ENCODE peak calls at places on chromosome 18, in four cellular contexts. V is adrenal gland, Y is WERI-Rb-1, I is body of pancreas. Z is an unnamed sample.

GRCh38 chr18:56065101-56065500 is 477.1 kb upstream of the TCF4 start:
- DNase-seq in V (no peak), Y (no peak), I (no peak), Z (no peak)

GRCh38 chr18:55290898-55291297 is 297.1 kb downstream of the TCF4 start:
- DNase-seq in V (no peak), Y (no peak), I (no peak), Z (peak)

GRCh38 chr18:70292628-70293027 is 3.8 kb downstream of the SOCS6 start:
- DNase-seq in V (no peak), Y (no peak), I (no peak), Z (no peak)

GRCh38 chr18:75517286-75517685 is 89.8 kb upstream of the SMIM21 start:
- DNase-seq in V (no peak), Y (no peak), I (no peak), Z (no peak)

GRCh38 chr18:906416-907170 is 1.9 kb downstream of the ADCYAP1 start:
- DNase-seq in V (no peak), Y (peak), I (no peak), Z (peak)

GRCh38 chr18:2540575-2540974 is 30.7 kb downstream of the METTL4 start:
- DNase-seq in V (no peak), Y (no peak), I (no peak), Z (peak)

GRCh38 chr18:75211002-75211621 is 515 bp downstream of the TSHZ1 start:
- DNase-seq in V (peak), Y (no peak), I (no peak), Z (peak)

GRCh38 chr18:77209587-77209986 is 40.1 kb upstream of the GALR1 start:
- DNase-seq in V (no peak), Y (no peak), I (no peak), Z (peak)

GRCh38 chr18:27240383-27240782 is 55.3 kb upstream of the CHST9 start:
- DNase-seq in V (no peak), Y (no peak), I (no peak), Z (no peak)

GRCh38 chr18:52409732-52410131 is 69.7 kb downstream of the DCC start:
- DNase-seq in V (no peak), Y (no peak), I (no peak), Z (no peak)

GRCh38 chr18:702957-703659 is 9.3 kb downstream of the ENOSF1 start:
- DNase-seq in V (no peak), Y (no peak), I (no peak), Z (peak)

GRCh38 chr18:63292844-63293683 is 26.5 kb downstream of the BCL2 start:
- DNase-seq in V (no peak), Y (no peak), I (no peak), Z (no peak)

GRCh38 chr18:79873449-79874110 is 75.8 kb downstream of the KCNG2 start:
- DNase-seq in V (no peak), Y (peak), I (no peak), Z (no peak)

GRCh38 chr18:26304511-26304910 is 78.3 kb downstream of the TAF4B start:
- DNase-seq in V (no peak), Y (no peak), I (no peak), Z (no peak)

GRCh38 chr18:62334110-62334509 is 9.0 kb downstream of the TNFRSF11A start:
- DNase-seq in V (no peak), Y (no peak), I (no peak), Z (no peak)

GRCh38 chr18:47380153-47380552 is 128.7 kb upstream of the SKOR2 start:
- DNase-seq in V (no peak), Y (no peak), I (no peak), Z (no peak)

GRCh38 chr18:22169011-22169888 is at the start of gene GATA6:
- DNase-seq in V (peak), Y (peak), I (peak), Z (peak)

GRCh38 chr18:36831139-36831538 is 2.2 kb downstream of the KIAA1328 start:
- DNase-seq in V (no peak), Y (no peak), I (no peak), Z (no peak)

GRCh38 chr18:28412521-28412920 is 235.6 kb upstream of the CDH2 start:
- DNase-seq in V (no peak), Y (no peak), I (no peak), Z (no peak)

GRCh38 chr18:35117372-35117771 is 76.2 kb downstream of the MAPRE2 start:
- DNase-seq in V (no peak), Y (no peak), I (no peak), Z (no peak)

GRCh38 chr18:63799164-63799563 is 23.9 kb downstream of the SERPINB7 start:
- DNase-seq in V (no peak), Y (no peak), I (no peak), Z (peak)

GRCh38 chr18:68822926-68823325 is 25.0 kb downstream of the CCDC102B start:
- DNase-seq in V (no peak), Y (no peak), I (no peak), Z (no peak)

GRCh38 chr18:63063171-63063570 is 256.4 kb downstream of the BCL2 start:
- DNase-seq in V (no peak), Y (no peak), I (no peak), Z (peak)

GRCh38 chr18:41940506-41941215 is 14.4 kb upstream of the PIK3C3 start:
- DNase-seq in V (no peak), Y (no peak), I (no peak), Z (peak)

GRCh38 chr18:51168031-51168742 is 29.3 kb downstream of the MEX3C start:
- DNase-seq in V (no peak), Y (no peak), I (no peak), Z (peak)

GRCh38 chr18:69636529-69637301 is 236.0 kb downstream of the DOK6 start:
- DNase-seq in V (no peak), Y (peak), I (no peak), Z (peak)

GRCh38 chr18:48820483-48821250 is 130.1 kb downstream of the SMAD7 start:
- DNase-seq in V (peak), Y (peak), I (peak), Z (no peak)

GRCh38 chr18:63073481-63073880 is 246.1 kb downstream of the BCL2 start:
- DNase-seq in V (no peak), Y (no peak), I (no peak), Z (no peak)

GRCh38 chr18:77300579-77300978 is 50.9 kb downstream of the GALR1 start:
- DNase-seq in V (no peak), Y (no peak), I (peak), Z (no peak)

GRCh38 chr18:49766646-49767045 is 46.7 kb downstream of the ACAA2 start:
- DNase-seq in V (no peak), Y (no peak), I (no peak), Z (no peak)

GRCh38 chr18:641224-641623 is 16.2 kb upstream of the TYMS start:
- DNase-seq in V (no peak), Y (no peak), I (no peak), Z (no peak)

GRCh38 chr18:48869591-48869990 is 81.2 kb downstream of the SMAD7 start:
- DNase-seq in V (no peak), Y (no peak), I (no peak), Z (no peak)

DNA sequence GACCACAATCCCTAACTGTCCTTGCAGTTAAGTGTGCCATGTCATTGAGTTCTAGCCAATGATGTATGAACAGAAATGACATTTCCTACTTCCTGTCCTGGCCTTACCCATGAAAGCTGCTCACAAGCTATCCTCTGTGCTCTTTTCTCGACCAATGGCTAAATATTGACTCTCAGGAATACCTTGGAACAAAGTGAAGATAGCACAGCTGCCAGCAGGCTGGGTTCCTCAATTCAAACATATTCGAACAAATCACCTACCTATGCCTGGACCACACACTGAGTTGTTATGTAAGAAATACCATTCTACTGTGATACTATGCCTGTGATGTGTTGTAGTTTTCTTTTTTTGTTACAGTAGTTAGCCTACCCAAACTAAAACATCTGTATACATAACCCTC is 65.1 kb downstream of the GAREM1 start:
- DNase-seq in V (no peak), Y (no peak), I (no peak), Z (no peak)
- H3K4me3 ChIP-seq in V (no peak), Y (no peak), I (no peak), Z (no peak)

DNA sequence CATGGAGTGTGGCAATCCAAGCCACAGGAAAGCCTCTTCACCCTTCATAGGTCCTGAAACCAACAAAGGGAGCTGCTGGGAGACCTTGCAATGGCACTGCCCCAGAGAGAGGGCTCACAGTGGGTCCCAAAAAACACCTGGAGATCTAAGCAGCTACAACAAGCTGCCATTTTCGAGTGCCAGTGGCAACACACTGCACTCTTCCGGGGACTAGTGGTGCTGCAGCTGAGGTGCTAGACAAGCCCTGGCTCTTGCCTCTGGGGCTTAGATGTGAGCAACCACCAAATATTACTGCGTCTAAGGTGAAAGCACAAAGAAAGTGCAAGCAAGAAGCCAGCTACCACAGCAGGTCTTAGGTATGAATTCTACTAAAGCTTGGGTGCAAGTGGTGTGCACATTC is 192.9 kb downstream of the NOL4 start:
- DNase-seq in V (no peak), Y (no peak), I (peak), Z (no peak)
- TF ChIP-seq CTCF in V (no peak), Y (peak), I (no peak), Z (no peak)

DNA sequence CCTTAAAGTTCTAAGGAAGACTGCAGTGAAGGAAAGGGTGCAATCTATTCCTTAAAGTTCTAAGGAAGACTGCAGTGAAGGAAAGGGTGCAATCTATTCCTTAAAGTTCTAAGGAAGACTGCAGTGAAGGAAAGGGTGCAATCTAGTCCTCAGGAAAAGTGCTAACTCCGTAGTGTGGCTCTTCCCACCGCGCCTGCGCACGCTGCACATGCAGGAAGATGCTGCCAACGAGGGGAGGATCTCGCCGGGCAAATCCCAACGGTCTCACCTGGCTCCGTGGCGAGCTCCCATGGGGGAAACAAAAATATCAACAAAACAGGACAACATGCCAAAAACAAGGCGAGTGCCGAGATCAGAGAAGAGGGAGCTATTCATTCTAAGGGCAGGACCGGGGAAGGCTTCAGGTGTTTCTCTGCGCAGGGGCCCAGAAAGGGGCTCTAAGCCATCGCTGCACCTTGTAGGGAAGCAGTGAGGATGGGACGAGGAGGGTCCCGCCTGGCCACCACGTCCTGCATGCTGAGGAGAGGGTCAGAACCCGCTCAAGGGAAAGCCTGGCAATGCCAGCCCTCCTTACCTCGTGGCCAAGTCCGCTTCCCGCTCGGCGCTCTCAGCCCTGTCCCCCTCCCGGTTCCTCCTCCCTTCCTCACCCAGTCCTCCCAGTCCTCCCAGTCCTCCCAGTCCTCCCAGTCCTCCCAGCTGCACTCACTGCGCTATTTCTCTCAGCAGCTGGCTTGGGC is 24.5 kb downstream of the TIMM21 start:
- DNase-seq in V (no peak), Y (no peak), I (no peak), Z (no peak)
- H3K4me3 ChIP-seq in V (no peak), Y (no peak), I (no peak), Z (no peak)

GRCh38 chr18:6004683-6005082 is 109.4 kb upstream of the TMEM200C start:
- DNase-seq in V (no peak), Y (no peak), I (no peak), Z (no peak)
- TF ChIP-seq CTCF in V (no peak), Y (no peak), I (no peak), Z (no peak)

GRCh38 chr18:59821983-59822382 is 77.8 kb upstream of the PMAIP1 start:
- DNase-seq in V (no peak), Y (no peak), I (no peak), Z (peak)

GRCh38 chr18:59822612-59823275 is 77.1 kb upstream of the PMAIP1 start:
- DNase-seq in V (no peak), Y (no peak), I (no peak), Z (no peak)

GRCh38 chr18:59820663-59821062 is 79.1 kb upstream of the PMAIP1 start:
- DNase-seq in V (no peak), Y (no peak), I (no peak), Z (no peak)

GRCh38 chr18:59818769-59819168 is 81.0 kb upstream of the PMAIP1 start:
- DNase-seq in V (no peak), Y (no peak), I (no peak), Z (no peak)

DNA sequence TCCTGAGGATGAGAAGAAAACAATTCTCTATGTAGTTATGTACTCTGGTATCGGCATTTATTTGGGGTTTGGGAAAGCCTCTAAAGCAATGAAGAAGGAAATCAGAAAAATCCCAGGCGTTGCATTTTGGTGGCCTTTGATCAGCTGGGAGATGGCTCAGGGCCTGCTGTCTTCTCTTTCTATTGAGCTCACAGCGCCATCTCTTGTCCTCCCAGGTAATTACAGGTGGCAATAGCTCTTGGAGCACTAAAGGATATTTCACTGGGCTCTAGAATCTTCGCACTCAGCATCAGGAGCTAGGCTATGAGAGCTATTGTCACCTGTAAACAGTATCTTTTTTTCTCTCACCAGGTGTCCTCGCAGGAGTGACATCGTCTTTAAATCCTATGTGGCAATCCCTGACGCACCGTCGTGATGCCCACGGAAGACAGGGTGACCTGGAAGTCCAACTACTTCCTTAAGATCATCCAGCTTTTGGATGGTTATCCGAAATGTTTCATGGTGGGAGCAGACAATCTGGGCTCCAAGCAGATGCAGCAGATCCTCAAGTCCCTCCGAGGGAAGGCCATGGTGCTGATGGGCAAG is 76.1 kb upstream of the PMAIP1 start:
- DNase-seq in V (peak), Y (peak), I (peak), Z (peak)
- H3K4me3 ChIP-seq in V (no peak), Y (no peak), I (no peak), Z (no peak)

GRCh38 chr18:32683044-32683443 is 89.8 kb downstream of the KLHL14 start:
- DNase-seq in V (no peak), Y (no peak), I (no peak), Z (no peak)
- TF ChIP-seq CTCF in V (no peak), Y (no peak), I (no peak), Z (no peak)

GRCh38 chr18:32775628-32776027 is 2.8 kb upstream of the KLHL14 start:
- DNase-seq in V (no peak), Y (no peak), I (no peak), Z (no peak)

GRCh38 chr18:32772580-32773186 is at the start of gene KLHL14:
- DNase-seq in V (no peak), Y (no peak), I (no peak), Z (no peak)

GRCh38 chr18:32771169-32771751 is 1.6 kb downstream of the KLHL14 start:
- DNase-seq in V (no peak), Y (peak), I (peak), Z (peak)

GRCh38 chr18:32771871-32772499 is 838 bp downstream of the KLHL14 start:
- DNase-seq in V (no peak), Y (no peak), I (peak), Z (no peak)

DNA sequence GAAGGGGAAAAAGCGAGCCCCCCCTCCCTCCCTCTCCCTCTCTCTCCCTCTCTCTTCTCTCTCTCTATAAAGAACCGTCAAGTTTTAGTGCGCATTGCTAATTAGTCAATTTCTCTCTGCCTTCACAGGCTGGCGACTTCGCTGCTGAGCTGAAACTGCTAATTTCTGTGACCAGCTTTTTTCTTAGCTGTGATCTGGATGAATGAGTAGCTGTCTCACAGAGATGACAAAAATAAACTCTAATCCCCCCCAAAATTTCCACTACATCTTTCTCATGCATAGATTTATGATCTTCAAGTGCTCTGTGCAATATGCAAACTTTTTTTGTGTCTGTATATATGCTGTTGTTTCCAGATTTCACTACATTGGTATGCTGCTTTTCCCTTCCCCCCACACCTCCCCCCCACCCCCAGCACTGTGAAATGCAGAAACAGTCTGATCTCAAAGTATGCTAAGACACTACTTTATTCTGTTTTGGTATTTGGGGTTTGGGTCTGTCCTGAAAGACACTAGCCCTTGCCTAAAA is 427 bp upstream of the KLHL14 start:
- DNase-seq in V (no peak), Y (no peak), I (no peak), Z (no peak)
- H3K4me3 ChIP-seq in V (no peak), Y (no peak), I (no peak), Z (no peak)

DNA sequence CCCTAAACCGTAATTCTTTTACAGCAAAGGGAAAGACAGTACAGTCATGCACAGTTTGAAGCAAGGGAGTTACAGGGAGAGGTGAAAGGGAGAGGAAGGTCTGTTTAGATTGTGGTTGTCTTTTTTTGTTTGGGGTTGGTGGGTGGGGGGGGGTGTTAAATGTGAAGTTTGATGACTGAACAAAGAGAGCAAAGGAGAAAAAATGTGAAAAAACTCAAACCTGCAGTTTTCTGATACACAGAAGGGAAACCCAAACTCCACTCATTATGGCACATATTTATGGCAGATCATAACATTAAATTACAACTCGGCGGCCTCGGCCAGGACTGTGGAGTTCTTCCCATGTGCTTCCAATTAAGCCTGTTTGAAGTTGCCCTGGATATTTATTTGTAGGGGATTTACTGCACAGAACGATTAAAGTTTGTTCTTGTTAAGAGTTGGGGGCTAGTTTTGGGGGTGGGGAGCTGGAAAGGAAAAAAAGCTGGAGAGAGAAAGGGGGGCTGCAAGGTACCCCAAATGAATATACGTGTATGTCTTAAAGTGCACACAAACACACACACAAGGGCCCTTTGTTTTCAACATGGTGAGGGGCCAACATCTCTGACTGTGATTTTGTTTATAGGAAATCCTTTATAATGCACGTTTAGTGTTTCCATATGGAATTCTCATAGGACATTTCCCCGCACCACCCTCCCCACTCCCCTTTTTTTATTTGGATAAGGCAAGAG is 26.3 kb upstream of the SLC14A2 start:
- DNase-seq in V (no peak), Y (no peak), I (no peak), Z (peak)
- TF ChIP-seq CTCF in V (no peak), Y (no peak), I (no peak), Z (no peak)

Z was measured in choroid plexus epithelial cell.